ENCODE peak calls at places on chromosome 22, in nine cellular contexts. U is substantia nigra; C is CD4-positive, CD25-positive, alpha-beta regulatory T cell; M is foreskin keratinocyte; H is iPS DF 19.7; X is GF-D8; I is left ventricle myocardium superior; E is right lobe of liver; P is pancreas. V is an unnamed sample.

GRCh38 chr22:20001082-20001638 is 15.5 kb downstream of the ARVCF start:
- DNase-seq in C (no peak), U (no peak), P (peak), I (no peak), H (no peak), M (no peak), E (no peak), X (no peak), V (no peak)

GRCh38 chr22:23825246-23825905 is 13.4 kb downstream of the DERL3 start:
- DNase-seq in E (peak), X (no peak), I (peak), M (no peak), H (no peak), C (no peak), U (no peak), P (no peak), V (no peak)

GRCh38 chr22:45072322-45072903 is 62.6 kb upstream of the PHF21B start:
- DNase-seq in M (peak), P (no peak), I (no peak), X (no peak), E (no peak), H (no peak), C (no peak), U (no peak), V (no peak)

GRCh38 chr22:47801541-47802245 is 1039.2 kb downstream of the TBC1D22A start:
- DNase-seq in E (no peak), C (no peak), X (no peak), M (no peak), U (no peak), I (no peak), P (no peak), H (no peak), V (peak)

GRCh38 chr22:25153961-25154685 is 45.5 kb upstream of the CRYBB3 start:
- DNase-seq in U (no peak), X (no peak), I (peak), H (no peak), E (peak), P (no peak), C (no peak), M (peak), V (peak)

GRCh38 chr22:47783433-47784366 is 1021.2 kb downstream of the TBC1D22A start:
- DNase-seq in U (no peak), X (no peak), M (no peak), C (no peak), P (no peak), I (no peak), H (no peak), E (no peak), V (no peak)

GRCh38 chr22:22939537-22940368 is 52.1 kb downstream of the IGLL5 start:
- DNase-seq in E (peak), I (no peak), P (no peak), C (no peak), U (no peak), X (no peak), H (no peak), M (no peak), V (no peak)

GRCh38 chr22:23763579-23764331 is 965 bp downstream of the C22orf15 start:
- DNase-seq in P (no peak), X (no peak), M (no peak), H (no peak), U (no peak), C (no peak), I (peak), E (no peak), V (no peak)

GRCh38 chr22:42432020-42432596 is at the start of gene NFAM1:
- DNase-seq in H (no peak), C (no peak), X (no peak), U (no peak), E (peak), I (peak), M (no peak), P (no peak), V (no peak)

GRCh38 chr22:19430890-19431541 is 517 bp downstream of the HIRA start:
- DNase-seq in X (no peak), I (peak), M (no peak), E (peak), H (no peak), U (no peak), P (peak), C (no peak), V (peak)

GRCh38 chr22:38419864-38420172 is 35.2 kb downstream of the KCNJ4 start:
- DNase-seq in C (no peak), H (no peak), M (no peak), X (no peak), P (no peak), E (no peak), I (no peak), U (no peak), V (no peak)

GRCh38 chr22:41782316-41782715 is 18.2 kb upstream of the CCDC134 start:
- DNase-seq in U (no peak), M (no peak), I (no peak), P (no peak), H (no peak), E (no peak), X (no peak), C (no peak), V (no peak)

GRCh38 chr22:36328635-36329216 is 59.0 kb downstream of the MYH9 start:
- DNase-seq in M (peak), E (no peak), C (no peak), H (no peak), P (peak), X (peak), U (no peak), I (peak), V (no peak)

GRCh38 chr22:37781434-37782059 is 26.2 kb upstream of the GCAT start:
- DNase-seq in H (no peak), U (no peak), X (no peak), C (no peak), I (peak), P (no peak), M (no peak), E (no peak), V (peak)

GRCh38 chr22:49589811-49590210 is 237.9 kb downstream of the BRD1 start:
- DNase-seq in H (no peak), E (peak), U (no peak), C (no peak), P (no peak), I (no peak), X (no peak), M (no peak), V (no peak)

GRCh38 chr22:19291218-19291579 is 320 bp downstream of the CLTCL1 start:
- DNase-seq in H (no peak), U (peak), C (peak), X (no peak), P (no peak), M (no peak), E (peak), I (peak), V (peak)

GRCh38 chr22:31313366-31314147 is 21.3 kb upstream of the PIK3IP1 start:
- DNase-seq in I (peak), U (peak), H (peak), M (peak), E (peak), P (peak), X (no peak), C (peak), V (peak)

GRCh38 chr22:26464312-26464711 is 19.3 kb downstream of the HPS4 start:
- DNase-seq in P (no peak), M (peak), U (no peak), E (no peak), X (no peak), H (no peak), C (no peak), I (peak), V (no peak)

GRCh38 chr22:46491936-46492335 is 45.5 kb downstream of the CELSR1 start:
- DNase-seq in I (no peak), H (no peak), U (no peak), E (no peak), X (no peak), C (no peak), P (no peak), M (peak), V (no peak)

GRCh38 chr22:35197071-35197470 is 60.2 kb upstream of the HMGXB4 start:
- DNase-seq in C (no peak), U (no peak), X (no peak), P (no peak), E (no peak), I (no peak), H (no peak), M (no peak), V (no peak)

GRCh38 chr22:27581688-27582087 is 219.9 kb downstream of the MN1 start:
- DNase-seq in U (peak), H (no peak), P (no peak), X (no peak), E (no peak), C (no peak), I (peak), M (no peak), V (no peak)

GRCh38 chr22:29260031-29260560 is 7.7 kb downstream of the RHBDD3 start:
- DNase-seq in P (peak), X (no peak), H (no peak), M (no peak), C (no peak), E (no peak), I (no peak), U (no peak), V (peak)

GRCh38 chr22:23204125-23204488 is 23.8 kb downstream of the BCR start:
- DNase-seq in M (no peak), U (no peak), C (no peak), E (no peak), X (no peak), P (no peak), I (no peak), H (no peak), V (no peak)

GRCh38 chr22:26234267-26234666 is 65.0 kb downstream of the SEZ6L start:
- DNase-seq in M (no peak), C (no peak), I (no peak), H (no peak), U (no peak), E (no peak), P (no peak), X (no peak), V (no peak)

GRCh38 chr22:20031732-20032406 is 11.0 kb downstream of the TANGO2 start:
- DNase-seq in M (no peak), X (no peak), C (peak), U (no peak), E (no peak), H (no peak), P (no peak), I (no peak), V (no peak)

GRCh38 chr22:32538516-32538915 is 63.9 kb downstream of the FBXO7 start:
- DNase-seq in E (no peak), X (no peak), U (no peak), I (no peak), H (no peak), C (no peak), P (no peak), M (no peak), V (no peak)

GRCh38 chr22:41369089-41369745 is 12.5 kb upstream of the TEF start:
- DNase-seq in P (no peak), U (peak), X (no peak), E (no peak), C (no peak), I (no peak), M (no peak), H (no peak), V (no peak)

GRCh38 chr22:27122561-27122960 is 465.2 kb downstream of the MIAT start:
- DNase-seq in H (no peak), U (no peak), I (no peak), X (no peak), M (no peak), P (no peak), E (no peak), C (no peak), V (no peak)

GRCh38 chr22:27185099-27185709 is 527.8 kb downstream of the MIAT start:
- DNase-seq in U (no peak), M (no peak), X (no peak), P (no peak), H (no peak), I (no peak), C (no peak), E (no peak), V (no peak)

GRCh38 chr22:48781391-48781790 is 1046.3 kb downstream of the BRD1 start:
- DNase-seq in X (no peak), H (no peak), P (no peak), M (no peak), E (no peak), I (no peak), C (no peak), U (no peak), V (no peak)

GRCh38 chr22:31533391-31533790 is 37.1 kb downstream of the SFI1 start:
- DNase-seq in I (no peak), P (no peak), E (no peak), H (no peak), U (no peak), M (no peak), X (no peak), C (no peak), V (no peak)

GRCh38 chr22:40224702-40225101 is 47.0 kb downstream of the TNRC6B start:
- DNase-seq in M (no peak), C (no peak), P (no peak), U (no peak), E (no peak), X (no peak), H (no peak), I (no peak), V (no peak)

GRCh38 chr22:36374603-36375024 is 13.2 kb downstream of the MYH9 start:
- DNase-seq in U (no peak), E (no peak), C (no peak), P (no peak), M (peak), H (no peak), I (no peak), X (no peak), V (peak)

GRCh38 chr22:19878461-19879247 is 24.0 kb upstream of the GNB1L start:
- DNase-seq in M (no peak), E (no peak), P (no peak), C (no peak), I (peak), U (no peak), X (no peak), H (no peak), V (peak)

GRCh38 chr22:40567626-40568328 is 68.7 kb downstream of the MRTFA start:
- DNase-seq in H (no peak), I (no peak), U (no peak), M (no peak), P (no peak), C (no peak), E (no peak), X (no peak), V (no peak)